ENCODE peak calls at places on chromosomes 5 and 9, in eight cellular contexts. N, Q, G, A, W, Y, C and U are unnamed samples.

GRCh38 chr9:96064838-96065481 is 189.5 kb downstream of the ERCC6L2 start:
- DNase-seq in W (no peak), Y (no peak), N (no peak), G (no peak), C (no peak), Q (no peak), A (no peak), U (no peak)

GRCh38 chr9:123834218-123834906 is 95.6 kb downstream of the DENND1A start:
- DNase-seq in Q (no peak), G (no peak), C (no peak), N (no peak), W (no peak), A (no peak), Y (peak), U (no peak)

GRCh38 chr5:72123764-72124163 is 16.5 kb downstream of the MAP1B start:
- DNase-seq in A (no peak), Q (no peak), G (no peak), W (no peak), Y (no peak), N (no peak), C (peak), U (no peak)

GRCh38 chr9:71774917-71775316 is 6.6 kb upstream of the CEMIP2 start:
- DNase-seq in C (no peak), N (no peak), G (no peak), A (no peak), Q (no peak), W (no peak), Y (no peak), U (no peak)

GRCh38 chr5:136036991-136037705 is 8.4 kb downstream of the TGFBI start:
- DNase-seq in W (no peak), G (peak), N (no peak), A (no peak), C (no peak), Q (peak), Y (peak), U (no peak)

GRCh38 chr5:10377081-10377480 is 23.6 kb downstream of the MARCHF6 start:
- DNase-seq in Q (no peak), G (no peak), Y (no peak), C (no peak), A (no peak), W (no peak), N (no peak), U (no peak)

GRCh38 chr9:7042124-7042523 is 284.4 kb downstream of the KDM4C start:
- DNase-seq in N (no peak), A (no peak), C (no peak), Y (peak), Q (no peak), G (no peak), W (no peak), U (no peak)

GRCh38 chr5:80894083-80894482 is 66.1 kb upstream of the RASGRF2 start:
- DNase-seq in G (no peak), W (no peak), A (no peak), N (no peak), C (no peak), Y (no peak), Q (no peak), U (no peak)

GRCh38 chr5:40734986-40735385 is 20.8 kb downstream of the TTC33 start:
- DNase-seq in Q (no peak), W (no peak), G (peak), C (no peak), N (no peak), Y (peak), A (no peak), U (no peak)

GRCh38 chr5:154267516-154267915 is 77.0 kb downstream of the GALNT10 start:
- DNase-seq in G (no peak), Y (no peak), N (no peak), Q (no peak), W (no peak), A (no peak), C (no peak), U (no peak)

GRCh38 chr5:130536726-130537125 is 628.3 kb downstream of the HINT1 start:
- DNase-seq in N (no peak), W (no peak), G (no peak), Q (no peak), A (no peak), Y (no peak), C (no peak), U (no peak)

GRCh38 chr9:130736834-130737233 is 43.3 kb downstream of the EXOSC2 start:
- DNase-seq in N (no peak), A (no peak), C (no peak), W (no peak), Y (no peak), G (no peak), Q (no peak), U (no peak)

GRCh38 chr5:111691914-111692313 is 65.1 kb downstream of the NREP start:
- DNase-seq in N (no peak), W (no peak), C (no peak), A (no peak), Q (no peak), G (no peak), Y (no peak), U (no peak)

GRCh38 chr9:123267481-123268239 is 726 bp downstream of the STRBP start:
- DNase-seq in A (peak), Q (no peak), Y (no peak), G (no peak), W (no peak), C (no peak), N (peak), U (peak)

GRCh38 chr9:104247899-104248460 is 153.9 kb downstream of the SMC2 start:
- DNase-seq in Y (no peak), G (no peak), A (no peak), W (no peak), Q (no peak), N (no peak), C (no peak), U (no peak)

GRCh38 chr9:90894956-90895687 is 93.5 kb downstream of the SYK start:
- DNase-seq in W (no peak), G (peak), N (no peak), A (no peak), Q (no peak), C (peak), Y (no peak), U (peak)

GRCh38 chr9:104256031-104256709 is 162.1 kb downstream of the SMC2 start:
- DNase-seq in A (no peak), G (no peak), W (no peak), Y (no peak), C (no peak), Q (no peak), N (no peak), U (no peak)

GRCh38 chr9:134740071-134740470 is 98.5 kb downstream of the COL5A1 start:
- DNase-seq in C (no peak), Y (no peak), G (no peak), W (no peak), Q (no peak), N (no peak), A (no peak), U (no peak)

GRCh38 chr9:73761905-73762304 is 610.2 kb downstream of the ANXA1 start:
- DNase-seq in C (no peak), Q (no peak), G (no peak), A (no peak), Y (no peak), W (no peak), N (no peak), U (no peak)

GRCh38 chr5:72790188-72790587 is 26.3 kb upstream of the TNPO1 start:
- DNase-seq in A (no peak), Y (peak), C (no peak), W (no peak), N (no peak), Q (no peak), G (no peak), U (no peak)

GRCh38 chr5:133531178-133531577 is 81.2 kb downstream of the FSTL4 start:
- DNase-seq in W (no peak), A (no peak), C (no peak), Q (no peak), N (no peak), G (no peak), Y (no peak), U (no peak)

GRCh38 chr5:109943701-109944235 is 254.0 kb downstream of the MAN2A1 start:
- DNase-seq in Y (no peak), N (no peak), A (no peak), G (no peak), W (no peak), C (no peak), Q (no peak), U (no peak)

GRCh38 chr9:101397746-101398334 is 578 bp downstream of the MRPL50 start:
- DNase-seq in G (no peak), N (no peak), A (no peak), W (no peak), Y (no peak), C (peak), Q (no peak), U (no peak)

GRCh38 chr9:124366476-124367220 is 48.6 kb downstream of the PSMB7 start:
- DNase-seq in Q (no peak), G (no peak), W (no peak), Y (peak), A (no peak), N (no peak), C (peak), U (no peak)

GRCh38 chr5:111163000-111163399 is 61.2 kb upstream of the CAMK4 start:
- DNase-seq in Q (no peak), C (no peak), W (no peak), N (no peak), A (no peak), Y (peak), G (no peak), U (no peak)